ENCODE peak calls at places on chromosomes 6 and 20, in five cellular contexts. B is testis, G is stomach, R is DND-41, I is heart left ventricle. L is an unnamed sample.

GRCh38 chr20:60921021-60921622 is 330.9 kb upstream of the CDH4 start:
- DNase-seq in B (no peak), R (peak), G (no peak), I (peak), L (no peak)

GRCh38 chr20:13286052-13286451 is 65.0 kb downstream of the ISM1 start:
- DNase-seq in B (no peak), R (no peak), G (no peak), I (no peak), L (no peak)

GRCh38 chr20:21395666-21396044 is 1.7 kb downstream of the NKX2-4 start:
- DNase-seq in R (no peak), G (no peak), B (peak), I (no peak), L (peak)

GRCh38 chr6:143589162-143589561 is 77.6 kb upstream of the FUCA2 start:
- DNase-seq in B (no peak), G (no peak), R (no peak), I (no peak), L (no peak)

GRCh38 chr20:14556206-14556605 is 218.8 kb upstream of the FLRT3 start:
- DNase-seq in G (no peak), B (no peak), R (no peak), I (no peak), L (no peak)

GRCh38 chr20:653110-653589 is at the start of gene SRXN1:
- DNase-seq in G (peak), B (peak), R (no peak), I (peak), L (peak)

GRCh38 chr6:109978174-109979032 is at the start of gene GPR6:
- DNase-seq in R (peak), B (peak), I (peak), G (peak), L (peak)

GRCh38 chr20:25076731-25077609 is 5.0 kb downstream of the VSX1 start:
- DNase-seq in R (peak), B (peak), I (no peak), G (peak), L (peak)

GRCh38 chr6:5457036-5457435 is 195.7 kb downstream of the FARS2 start:
- DNase-seq in B (no peak), R (no peak), G (no peak), I (peak), L (no peak)

GRCh38 chr6:53241936-53242335 is 93.3 kb upstream of the GCM1 start:
- DNase-seq in G (no peak), R (no peak), I (peak), B (no peak), L (no peak)

GRCh38 chr20:34108616-34109174 is 3.3 kb downstream of the EIF2S2 start:
- DNase-seq in B (no peak), R (no peak), G (no peak), I (no peak), L (no peak)

GRCh38 chr20:34111712-34112599 is at the start of gene EIF2S2:
- DNase-seq in B (peak), I (peak), R (peak), G (peak), L (peak)

GRCh38 chr20:34109442-34109841 is 2.6 kb downstream of the EIF2S2 start:
- DNase-seq in B (no peak), R (no peak), G (no peak), I (no peak), L (no peak)

GRCh38 chr20:34111057-34111711 is 859 bp downstream of the EIF2S2 start:
- DNase-seq in B (no peak), I (no peak), G (no peak), R (peak), L (no peak)

DNA sequence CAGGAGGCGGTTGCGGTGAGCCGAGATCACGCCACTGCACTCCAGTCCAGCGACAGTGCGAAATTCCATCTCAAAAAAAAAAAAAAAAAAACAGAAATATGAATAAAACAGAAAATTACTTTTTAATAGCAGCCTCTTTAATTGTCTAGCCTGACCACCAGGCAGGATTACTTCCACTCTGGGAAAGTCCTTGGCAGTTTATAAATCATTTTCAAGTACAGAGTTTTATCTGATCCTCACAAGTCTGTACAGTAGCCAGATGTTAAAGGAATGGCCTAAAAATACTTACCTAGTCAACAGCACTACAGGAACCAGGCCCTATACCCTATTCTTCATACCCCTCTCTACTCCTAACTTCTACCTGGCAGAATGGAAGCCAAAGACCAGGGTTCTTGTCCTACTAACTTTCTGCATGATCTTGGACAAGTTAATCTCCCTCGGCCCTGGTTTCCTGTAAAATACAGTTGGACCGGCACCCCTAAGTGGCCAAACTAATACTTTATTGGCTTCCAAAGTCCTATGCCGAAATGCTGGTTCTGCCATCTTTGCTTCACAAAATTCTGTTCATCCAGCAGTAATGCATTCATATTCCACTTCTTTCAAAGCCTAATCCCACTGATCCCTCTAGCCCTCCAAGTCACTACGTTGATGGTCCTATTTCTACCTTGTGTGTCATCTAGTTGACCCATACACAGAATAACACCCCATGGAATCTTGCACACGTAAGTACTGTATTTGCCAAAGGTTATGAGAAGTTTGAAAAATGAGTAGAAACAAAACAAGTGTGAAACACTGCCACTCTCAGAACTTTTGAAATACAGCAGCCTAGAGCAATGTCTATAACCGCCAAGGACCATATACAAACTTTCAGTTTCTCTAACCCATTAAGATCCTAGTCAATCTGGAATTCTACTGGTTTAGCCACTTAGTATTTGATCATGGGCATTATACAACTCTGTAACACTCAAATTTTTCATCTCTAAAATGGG is 1.7 kb downstream of the EIF2S2 start:
- DNase-seq in I (no peak), G (no peak), R (no peak), B (no peak), L (no peak)
- TF ChIP-seq CTCF in I (no peak), G (no peak), R (peak), B (no peak), L (no peak)

DNA sequence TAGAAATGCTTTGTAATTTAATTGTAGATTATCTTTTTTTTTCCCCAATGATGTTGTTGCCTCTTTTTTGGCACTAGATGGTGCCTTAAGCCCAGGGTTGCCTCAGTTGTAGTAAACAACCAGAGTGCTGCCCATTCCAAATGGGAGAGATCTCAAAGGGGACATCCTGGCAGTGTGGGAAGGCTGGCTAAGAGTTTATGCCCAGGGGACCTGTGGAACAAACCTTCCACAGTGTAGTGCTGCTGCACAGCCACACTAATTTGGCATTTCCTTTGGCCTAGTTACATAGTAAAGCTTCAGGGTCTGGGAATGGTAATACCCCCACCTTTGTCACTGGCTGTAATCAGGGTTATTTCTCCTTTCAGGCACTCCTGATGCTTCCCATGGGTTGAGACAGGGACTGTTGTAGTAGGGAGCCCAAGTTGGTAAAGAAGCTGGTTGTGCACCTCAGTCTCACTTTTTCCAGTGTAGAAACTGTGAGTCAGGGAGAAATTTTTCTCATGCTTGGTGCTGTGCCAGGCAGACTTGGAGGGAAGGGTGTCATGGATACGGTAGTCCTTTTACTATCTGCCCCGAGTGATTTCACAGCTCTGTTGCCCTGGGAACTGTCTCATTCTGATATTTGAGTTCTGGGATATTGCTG is 177.8 kb upstream of the ECI2 start:
- DNase-seq in I (peak), R (no peak), G (no peak), B (no peak), L (no peak)
- TF ChIP-seq CTCF in I (peak), R (no peak), G (no peak), B (no peak), L (no peak)

DNA sequence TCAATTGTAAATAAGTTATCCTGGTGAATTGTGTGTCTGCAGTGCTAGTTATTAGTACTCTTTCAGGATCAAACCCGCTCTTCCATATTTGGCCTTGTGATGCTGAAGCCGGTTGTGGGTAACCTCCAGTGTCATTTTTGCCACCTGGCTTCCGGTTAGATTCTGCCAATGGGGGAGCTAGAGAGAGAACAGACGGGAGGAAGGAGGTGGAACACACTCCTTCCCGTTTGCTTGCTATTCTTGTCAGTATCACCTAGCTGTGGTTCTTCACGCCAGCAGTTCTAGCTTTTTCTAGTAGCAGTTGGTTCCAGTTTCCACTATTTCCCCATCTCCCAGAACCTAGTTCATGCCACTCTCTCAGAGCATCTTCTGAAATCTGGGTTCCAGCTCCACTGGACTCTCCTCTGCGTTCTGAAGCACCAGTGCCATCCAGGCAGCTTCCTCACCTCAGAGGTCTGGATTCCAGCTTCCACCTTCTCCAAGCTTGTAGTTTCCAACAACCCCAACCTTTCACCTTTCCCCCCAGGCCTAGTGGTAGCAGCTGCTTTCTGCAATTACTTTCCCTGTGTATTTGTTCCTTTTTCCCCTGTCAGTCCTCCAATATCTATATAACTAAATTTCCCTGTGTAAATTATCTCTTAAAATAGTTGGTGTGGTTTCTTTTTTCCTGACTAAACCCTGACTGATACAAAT is 46.9 kb upstream of the LOC128125822 start:
- DNase-seq in G (no peak), B (no peak), I (no peak), R (no peak), L (no peak)
- TF ChIP-seq CTCF in G (no peak), B (no peak), I (no peak), R (no peak), L (no peak)

GRCh38 chr20:52812231-52812847 is 159.8 kb upstream of the TSHZ2 start:
- DNase-seq in R (no peak), B (no peak), G (no peak), I (no peak), L (peak)
- TF ChIP-seq CTCF in R (peak), B (no peak), G (no peak), I (no peak), L (no peak)

GRCh38 chr6:91911945-91912344 is 1325.1 kb upstream of the MAP3K7 start:
- DNase-seq in I (no peak), R (no peak), B (no peak), G (no peak), L (no peak)
- TF ChIP-seq CTCF in I (no peak), R (no peak), B (no peak), G (no peak), L (no peak)

GRCh38 chr20:50977066-50978045 is 18.7 kb downstream of the MOCS3 start:
- DNase-seq in G (no peak), I (no peak), B (no peak), R (no peak), L (no peak)
- TF ChIP-seq CTCF in G (no peak), I (no peak), B (no peak), R (no peak), L (no peak)

GRCh38 chr6:38720295-38720694 is 5.2 kb downstream of the DNAH8 start:
- DNase-seq in I (no peak), G (no peak), R (no peak), B (no peak), L (no peak)
- TF ChIP-seq CTCF in I (no peak), G (no peak), R (peak), B (no peak), L (no peak)

GRCh38 chr6:35553309-35553708 is 40.6 kb upstream of the TULP1 start:
- DNase-seq in G (no peak), R (no peak), I (no peak), B (no peak), L (no peak)
- TF ChIP-seq CTCF in G (no peak), R (no peak), I (no peak), B (no peak), L (no peak)